ENCODE peak calls at places on chromosomes 11 and 22, in six cellular contexts. Q is PC-3, L is prostate gland, D is tibial artery, R is mesenchymal stem cell, J is A673. X is an unnamed sample.
A peak's percentile ranks its signal among the peaks of the same experiment; 100 is the strongest.

GRCh38 chr11:76240666-76241065 is 34.4 kb upstream of the WNT11 start:
- DNase-seq in Q (no peak), L (no peak), D (no peak), R (no peak), J (no peak), X (no peak)

GRCh38 chr11:118953265-118953664 is 2.8 kb upstream of the UPK2 start:
- DNase-seq in Q (no peak), L (no peak), D (no peak), R (peak; percentile 20), J (peak; percentile 59), X (peak; percentile 17)

GRCh38 chr11:15617126-15617525 is 502.4 kb downstream of the INSC start:
- DNase-seq in Q (no peak), L (no peak), D (no peak), R (no peak), J (no peak), X (no peak)

GRCh38 chr22:19122752-19123492 is 710 bp upstream of the DGCR2 start:
- DNase-seq in Q (no peak), L (peak; percentile 19), D (peak; percentile 54), R (no peak), J (no peak), X (no peak)

GRCh38 chr11:58254936-58255335 is 13.1 kb downstream of the OR10W1 start:
- DNase-seq in Q (no peak), L (no peak), D (no peak), R (no peak), J (no peak), X (no peak)

GRCh38 chr22:38203090-38203810 is 1.5 kb downstream of the MAFF start:
- DNase-seq in Q (peak; percentile 60), L (peak; percentile 78), D (peak; percentile 57), R (peak; percentile 56), J (no peak), X (peak; percentile 70)

GRCh38 chr11:128411149-128411548 is 176.2 kb downstream of the ETS1 start:
- DNase-seq in Q (no peak), L (no peak), D (no peak), R (no peak), J (no peak), X (no peak)

GRCh38 chr11:118314985-118315384 is 10.5 kb downstream of the CD3E start:
- DNase-seq in Q (peak; percentile 80), L (no peak), D (no peak), R (no peak), J (no peak), X (no peak)

GRCh38 chr11:131154329-131154728 is 216.1 kb upstream of the NTM start:
- DNase-seq in Q (no peak), L (no peak), D (no peak), R (no peak), J (no peak), X (no peak)

GRCh38 chr11:61656347-61657077 is 23.7 kb upstream of the DAGLA start:
- DNase-seq in Q (no peak), L (no peak), D (no peak), R (no peak), J (no peak), X (no peak)

GRCh38 chr22:38697055-38697980 is 3.4 kb downstream of the JOSD1 start:
- DNase-seq in Q (peak; percentile 67), L (peak; percentile 52), D (no peak), R (peak; percentile 53), J (no peak), X (peak; percentile 60)

GRCh38 chr11:86737223-86737622 is 63.1 kb upstream of the PRSS23 start:
- DNase-seq in Q (no peak), L (no peak), D (no peak), R (no peak), J (no peak), X (no peak)

GRCh38 chr22:27416553-27417427 is 384.8 kb downstream of the MN1 start:
- DNase-seq in Q (peak; percentile 60), L (peak; percentile 41), D (peak; percentile 25), R (peak; percentile 14), J (peak; percentile 82), X (peak; percentile 90)

GRCh38 chr22:44765571-44766285 is 13.4 kb downstream of the ARHGAP8 start:
- DNase-seq in Q (no peak), L (no peak), D (no peak), R (no peak), J (no peak), X (no peak)

DNA sequence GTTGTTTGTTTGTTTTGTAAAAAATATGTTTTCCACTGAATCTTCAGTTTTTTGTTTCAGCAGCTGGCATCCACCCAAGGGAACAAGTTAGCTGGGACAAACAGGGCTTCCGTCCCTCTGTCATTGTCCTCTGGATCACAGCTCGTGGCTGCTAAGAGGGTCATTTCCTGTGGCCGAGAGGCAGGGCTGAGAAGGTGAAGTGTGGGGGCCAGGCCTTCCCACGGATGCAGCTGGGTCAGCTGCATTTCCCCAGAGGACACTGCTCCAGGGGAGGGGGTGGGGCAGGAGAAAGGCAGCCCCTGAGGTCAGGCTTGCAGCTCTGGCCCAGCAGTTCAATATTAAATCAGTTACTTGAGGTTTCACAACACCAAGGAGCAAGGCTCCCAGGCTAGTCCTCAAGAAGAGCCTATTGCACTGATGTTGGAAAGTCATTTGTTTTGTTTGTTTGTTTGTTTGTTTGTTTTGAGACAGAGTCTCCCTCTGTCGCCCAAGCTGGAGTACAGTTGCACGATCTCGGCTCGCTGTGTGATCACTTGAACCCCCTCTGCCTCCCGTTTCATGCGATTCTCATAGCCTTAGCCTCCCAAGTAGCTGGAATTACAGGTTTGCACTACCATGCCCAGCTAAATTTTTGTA is 34.4 kb upstream of the SMTN start:
- DNase-seq in Q (no peak), L (no peak), D (peak; percentile 38), R (peak; percentile 84), J (no peak), X (no peak)
- H3K4me3 ChIP-seq in Q (no peak overlapping the region), L (no peak overlapping the region), D (no peak overlapping the region), R (no peak overlapping the region), J (no peak overlapping the region), X (no peak overlapping the region)

DNA sequence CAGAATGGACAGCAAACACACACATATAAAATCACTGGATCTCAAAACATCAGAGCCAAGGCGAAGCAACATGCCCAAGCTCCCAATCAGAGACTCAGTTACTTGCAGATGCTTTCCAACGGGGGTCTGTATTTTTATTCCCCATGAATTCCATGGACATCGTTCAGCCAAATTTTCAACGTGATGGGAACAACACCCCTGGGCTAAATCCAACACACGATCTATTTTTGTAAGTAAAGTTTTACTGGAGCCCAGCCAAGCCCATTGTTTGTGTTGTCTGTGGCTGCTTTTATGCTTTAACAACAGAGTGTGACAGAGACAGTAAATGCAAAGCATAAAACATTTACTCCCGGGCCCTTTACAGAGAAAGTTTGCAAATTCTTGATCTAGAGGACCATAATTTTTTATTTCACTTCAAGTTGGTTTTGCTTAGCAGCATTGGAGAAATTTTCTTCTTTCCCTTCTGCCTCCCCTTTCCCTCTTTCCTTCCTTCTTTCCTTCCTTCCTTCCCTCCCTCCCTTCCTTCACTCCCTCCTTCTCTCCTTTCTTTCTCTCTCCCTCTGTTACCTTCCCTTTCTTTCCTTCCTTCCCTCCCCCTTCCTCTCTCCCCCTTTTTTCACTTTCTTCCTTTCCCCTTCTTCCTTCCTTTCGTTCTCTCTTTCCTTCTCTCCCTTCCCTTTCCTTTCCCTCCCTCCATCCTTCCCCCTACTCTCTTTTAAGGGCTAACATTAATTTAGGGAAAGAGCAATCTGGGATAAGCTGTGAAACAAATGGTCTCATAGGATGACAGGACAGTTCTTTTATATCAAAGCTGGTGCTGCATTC is 33.9 kb downstream of the SLC5A1 start:
- DNase-seq in Q (no peak), L (no peak), D (no peak), R (no peak), J (no peak), X (no peak)
- H3K4me3 ChIP-seq in Q (no peak overlapping the region), L (no peak overlapping the region), D (no peak overlapping the region), R (no peak overlapping the region), J (no peak overlapping the region), X (no peak overlapping the region)

DNA sequence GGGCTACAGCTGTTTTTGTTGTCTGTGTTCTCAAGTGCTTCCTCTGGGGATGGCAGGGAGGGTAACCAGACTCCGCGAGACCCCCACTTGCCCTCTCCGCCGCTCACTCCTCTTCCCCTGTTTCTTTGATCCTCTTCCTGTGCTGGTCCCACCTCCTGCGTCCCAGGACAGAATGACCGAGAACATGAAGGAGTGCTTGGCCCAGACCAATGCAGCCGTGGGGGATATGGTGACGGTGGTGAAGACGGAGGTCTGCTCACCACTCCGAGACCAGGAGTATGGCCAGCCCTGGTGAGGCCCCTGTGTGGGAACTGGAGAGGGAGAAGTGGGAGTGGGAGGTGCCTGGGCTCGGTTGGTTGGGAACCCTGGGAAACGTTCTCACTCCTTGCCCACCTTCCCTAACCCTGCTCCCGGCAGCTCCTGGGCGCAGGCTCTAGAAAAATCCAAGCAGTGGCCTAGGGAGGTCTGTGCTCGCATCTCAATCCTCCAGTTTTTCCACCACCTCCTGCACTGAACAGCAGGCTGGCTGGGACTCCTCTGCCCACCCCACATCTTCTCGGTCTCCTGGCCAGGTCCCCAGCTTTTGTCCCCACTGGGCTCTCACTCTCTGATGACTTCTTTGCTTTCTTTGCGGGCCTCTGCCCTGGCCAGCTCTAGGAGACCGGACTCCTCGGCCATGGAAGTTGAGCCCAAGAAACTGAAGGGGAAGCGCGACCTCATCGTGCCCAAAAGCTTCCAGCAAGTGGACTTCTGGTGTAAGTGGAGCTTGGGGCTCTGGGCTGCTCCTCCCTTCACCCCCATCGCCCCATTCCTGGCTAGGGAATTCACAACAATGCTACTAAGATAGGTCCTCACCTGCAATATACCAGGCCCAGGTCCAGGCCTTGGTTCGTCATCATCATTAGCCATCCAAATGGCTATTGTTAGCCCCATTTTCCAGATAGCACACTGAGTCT is 35.4 kb downstream of the PRDM11 start:
- DNase-seq in Q (no peak), L (no peak), D (no peak), R (peak; percentile 18), J (no peak), X (no peak)
- H3K4me3 ChIP-seq in Q (no peak overlapping the region), L (peak overlapping the region; percentile 59), D (peak overlapping the region; percentile 52), R (no peak overlapping the region), J (no peak overlapping the region), X (peak overlapping the region; percentile 56)

GRCh38 chr11:62879150-62879549 is 1.5 kb upstream of the SLC3A2 start:
- DNase-seq in Q (no peak), L (no peak), D (peak; percentile 26), R (no peak), J (no peak), X (no peak)
- H3K4me3 ChIP-seq in Q (peak overlapping the region; percentile 85), L (no peak overlapping the region), D (no peak overlapping the region), R (peak overlapping the region; percentile 99), J (no peak overlapping the region), X (no peak overlapping the region)

GRCh38 chr11:78138281-78138680 is 1.1 kb downstream of the ALG8 start:
- DNase-seq in Q (peak; percentile 54), L (no peak), D (no peak), R (no peak), J (peak; percentile 9), X (peak; percentile 13)
- H3K4me3 ChIP-seq in Q (peak overlapping the region; percentile 74), L (no peak overlapping the region), D (no peak overlapping the region), R (peak overlapping the region; percentile 91), J (peak overlapping the region; percentile 64), X (peak overlapping the region; percentile 99)

DNA sequence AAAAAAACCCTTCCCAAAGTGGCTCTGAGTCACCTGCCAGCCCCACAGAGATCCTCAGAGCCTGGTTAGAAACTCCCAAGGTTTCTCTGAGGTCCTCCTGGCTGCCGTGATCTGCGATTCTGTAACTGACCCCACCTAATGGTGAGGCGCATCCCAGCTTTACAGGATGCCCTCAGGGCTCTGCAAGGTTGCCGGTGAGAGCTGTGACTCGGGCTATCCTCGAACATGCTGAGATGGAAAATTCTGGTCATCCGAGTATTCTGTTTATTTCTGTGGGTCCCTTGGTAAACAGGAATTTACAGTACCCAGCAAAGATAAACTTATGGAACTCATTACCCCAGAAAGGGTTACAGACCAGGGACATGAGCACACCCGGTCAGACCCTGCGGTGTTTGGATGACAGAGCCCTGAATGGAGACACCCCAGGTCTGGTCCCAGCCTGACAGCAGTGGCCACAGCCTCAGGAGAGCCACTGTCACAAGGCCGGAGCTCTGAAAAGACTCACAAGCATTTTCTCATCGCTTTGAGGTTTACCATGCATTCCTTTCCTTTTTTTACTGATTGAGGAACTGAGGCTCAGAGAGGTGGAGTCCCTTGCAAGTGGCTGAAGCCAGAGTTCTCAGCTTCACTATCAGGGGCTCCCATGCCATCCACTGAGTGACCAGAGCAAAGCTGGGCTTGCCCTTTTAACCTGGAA is 22.2 kb downstream of the LIF start:
- DNase-seq in Q (peak; percentile 79), L (no peak), D (no peak), R (peak; percentile 92), J (no peak), X (peak; percentile 52)
- H3K4me3 ChIP-seq in Q (no peak overlapping the region), L (no peak overlapping the region), D (no peak overlapping the region), R (no peak overlapping the region), J (no peak overlapping the region), X (no peak overlapping the region)

X was measured in epithelial cell of esophagus.